ENCODE peak calls at places on chromosome 7, in four cellular contexts. H is HepG2, Z is K562, Q is H1. I is an unnamed sample.

GRCh38 chr7:46723742-46724141 is 802.7 kb upstream of the IGFBP3 start:
- DNase-seq in H (no peak), Z (no peak), Q (no peak), I (no peak)

GRCh38 chr7:36448781-36449379 is 59.2 kb downstream of the ANLN start:
- DNase-seq in H (peak; percentile 30), Z (no peak), Q (no peak), I (peak; percentile 37)

GRCh38 chr7:120218702-120219101 is 54.3 kb upstream of the KCND2 start:
- DNase-seq in H (no peak), Z (no peak), Q (no peak), I (no peak)

GRCh38 chr7:75892634-75893272 is 13.9 kb downstream of the RHBDD2 start:
- DNase-seq in H (no peak), Z (peak; percentile 42), Q (no peak), I (no peak)

GRCh38 chr7:44477063-44477830 is 13.2 kb downstream of the NUDCD3 start:
- DNase-seq in H (peak; percentile 71), Z (peak; percentile 70), Q (peak; percentile 65), I (peak; percentile 73)

GRCh38 chr7:23246540-23246939 is at the start of gene GPNMB:
- DNase-seq in H (no peak), Z (no peak), Q (no peak), I (no peak)

GRCh38 chr7:80047032-80047431 is 87.6 kb upstream of the GNAI1 start:
- DNase-seq in H (no peak), Z (no peak), Q (no peak), I (no peak)

GRCh38 chr7:36600869-36601530 is 123.3 kb downstream of the AOAH start:
- DNase-seq in H (no peak), Z (no peak), Q (peak; percentile 16), I (peak; percentile 3)

GRCh38 chr7:158113321-158114025 is 474.1 kb downstream of the PTPRN2 start:
- DNase-seq in H (no peak), Z (no peak), Q (peak; percentile 16), I (no peak)

GRCh38 chr7:157699357-157700013 is 362.7 kb downstream of the DNAJB6 start:
- DNase-seq in H (no peak), Z (no peak), Q (no peak), I (no peak)

GRCh38 chr7:136134503-136134902 is 157.3 kb upstream of the MTPN start:
- DNase-seq in H (no peak), Z (no peak), Q (no peak), I (no peak)

GRCh38 chr7:138116156-138116555 is 39.9 kb downstream of the AKR1D1 start:
- DNase-seq in H (no peak), Z (no peak), Q (no peak), I (no peak)

GRCh38 chr7:49119706-49120105 is 195.4 kb downstream of the CDC14C start:
- DNase-seq in H (no peak), Z (no peak), Q (no peak), I (no peak)

GRCh38 chr7:147640821-147641220 is 949.7 kb upstream of the C7orf33 start:
- DNase-seq in H (no peak), Z (no peak), Q (no peak), I (no peak)

GRCh38 chr7:114083714-114084113 is 164.9 kb upstream of the PPP1R3A start:
- DNase-seq in H (no peak), Z (no peak), Q (no peak), I (peak; percentile 2)

GRCh38 chr7:75870557-75870956 is 8.3 kb upstream of the RHBDD2 start:
- DNase-seq in H (no peak), Z (no peak), Q (no peak), I (no peak)

GRCh38 chr7:33686001-33686591 is 219.2 kb upstream of the BMPER start:
- DNase-seq in H (no peak), Z (no peak), Q (no peak), I (no peak)

GRCh38 chr7:35260254-35260653 is 6.4 kb upstream of the TBX20 start:
- DNase-seq in H (no peak), Z (no peak), Q (no peak), I (no peak)

GRCh38 chr7:151844080-151844827 is 32.7 kb downstream of the PRKAG2 start:
- DNase-seq in H (peak; percentile 90), Z (no peak), Q (no peak), I (no peak)

GRCh38 chr7:107966701-107967100 is 36.3 kb downstream of the LAMB1 start:
- DNase-seq in H (peak; percentile 90), Z (no peak), Q (no peak), I (no peak)

DNA sequence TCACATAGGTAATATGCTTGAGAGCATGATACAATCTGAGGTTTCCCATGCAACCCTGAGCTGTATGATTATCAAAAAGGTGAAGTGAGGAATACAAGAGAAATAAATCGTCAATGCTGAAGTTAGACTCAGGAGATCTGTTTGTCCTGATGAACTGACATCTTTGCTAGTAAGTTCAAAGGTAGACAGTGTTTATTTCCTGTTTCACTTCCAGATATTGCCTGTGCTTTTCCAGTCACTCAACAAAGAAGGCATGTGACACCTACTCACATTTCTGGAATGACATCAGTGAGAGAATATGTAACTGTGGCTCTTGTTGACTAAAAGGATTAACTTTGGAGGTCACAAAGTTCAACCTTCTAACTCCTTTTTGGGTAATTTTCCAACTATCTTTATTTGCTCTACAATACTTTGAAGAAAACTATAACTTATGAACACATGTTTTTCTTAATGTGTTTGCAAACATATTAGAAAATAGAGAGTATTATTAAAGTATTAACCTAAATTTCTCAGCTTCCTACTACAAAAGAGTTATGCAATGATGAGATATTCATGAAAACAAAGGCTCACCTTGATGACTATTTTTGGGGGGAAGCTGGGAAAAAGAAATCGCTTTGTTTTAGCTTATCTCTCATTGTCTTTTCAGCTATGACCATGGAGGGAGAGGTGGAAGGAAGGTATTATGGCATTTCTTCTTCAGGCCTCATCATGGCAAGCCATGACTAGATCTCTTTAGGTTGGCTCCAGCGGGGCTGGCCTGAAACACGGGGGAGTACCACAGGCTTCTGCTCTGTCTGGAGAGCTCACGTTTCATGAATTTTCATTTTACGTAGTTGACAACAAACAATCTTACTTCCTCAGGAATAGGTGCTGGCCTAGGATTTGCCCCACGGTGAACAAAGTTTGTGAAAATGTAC is 214.7 kb upstream of the SLC26A5 start:
- DNase-seq in H (peak; percentile 100), Z (peak; percentile 32), Q (no peak), I (peak; percentile 79)
- TF ChIP-seq JUN in H (peak; percentile 99), Z (peak; percentile 89), Q (no peak), I (peak; percentile 58)

DNA sequence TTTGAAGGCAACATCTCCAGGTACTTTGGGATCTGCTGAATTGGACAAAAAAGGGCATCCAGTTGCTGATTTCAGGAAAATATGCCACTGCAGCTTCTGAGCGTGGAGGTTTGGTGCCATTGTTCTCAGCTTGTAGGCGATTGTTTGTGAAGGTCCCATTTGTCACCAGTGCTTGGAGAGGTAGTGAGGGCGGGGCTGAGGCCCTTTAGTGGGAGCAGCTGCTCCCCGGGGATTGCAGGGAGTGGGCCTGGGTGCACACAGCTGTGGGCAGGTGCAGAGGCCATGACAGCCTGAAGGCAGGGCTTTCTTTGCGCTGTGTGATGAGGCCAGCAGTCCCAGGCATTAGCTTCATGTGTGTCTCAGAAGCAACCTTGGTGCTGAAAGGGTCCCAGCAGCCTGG is 3.9 kb downstream of the FAM20C start:
- DNase-seq in H (no peak), Z (no peak), Q (no peak), I (no peak)
- H3K27ac ChIP-seq in H (peak overlapping the region; percentile 81), Z (no peak overlapping the region), Q (no peak overlapping the region), I (no peak overlapping the region)

GRCh38 chr7:1210321-1210978 is 22.2 kb upstream of the UNCX start:
- DNase-seq in H (no peak), Z (no peak), Q (no peak), I (no peak)

GRCh38 chr7:1214516-1214915 is 18.2 kb upstream of the UNCX start:
- DNase-seq in H (no peak), Z (no peak), Q (no peak), I (no peak)

GRCh38 chr7:1209097-1209496 is 23.6 kb upstream of the UNCX start:
- DNase-seq in H (no peak), Z (no peak), Q (no peak), I (no peak)

GRCh38 chr7:1211611-1212010 is 21.1 kb upstream of the UNCX start:
- DNase-seq in H (no peak), Z (no peak), Q (no peak), I (no peak)

DNA sequence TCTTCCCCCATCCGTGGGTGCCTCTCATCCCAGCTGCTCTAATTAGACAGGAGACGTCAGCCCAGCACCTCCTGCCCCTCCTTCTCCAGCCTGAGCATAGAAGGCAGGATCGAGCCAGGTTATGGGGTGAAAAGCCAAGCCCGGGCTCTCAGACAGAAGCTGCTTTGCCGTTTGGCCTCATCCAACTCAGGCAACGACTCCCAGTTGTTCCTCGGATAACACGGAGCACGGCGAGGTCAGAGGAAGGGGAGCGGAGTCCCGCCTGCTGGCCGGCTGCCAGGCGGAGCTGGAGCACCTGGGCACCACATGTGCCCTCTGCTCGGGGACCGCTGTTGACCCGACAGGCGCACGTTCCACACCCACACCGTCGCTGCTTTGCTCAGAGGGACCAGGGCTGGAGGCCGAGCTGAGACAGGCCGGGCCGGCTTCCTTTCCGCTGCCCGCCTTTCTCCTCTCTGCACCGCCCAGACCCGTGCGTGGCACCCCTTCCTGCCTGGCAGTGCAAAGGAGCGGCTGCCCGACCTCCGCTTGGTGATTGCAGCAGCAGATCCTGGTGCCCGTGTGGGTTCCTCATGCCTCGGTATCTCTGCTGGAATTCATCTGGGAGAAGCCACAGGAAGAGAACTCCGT is 21.6 kb upstream of the UNCX start:
- DNase-seq in H (no peak), Z (no peak), Q (no peak), I (no peak)
- H2AFZ ChIP-seq in H (no peak overlapping the region), Z (no peak overlapping the region), Q (no peak overlapping the region), I (no peak overlapping the region)

GRCh38 chr7:38385682-38386081 is 112.2 kb upstream of the TARP start:
- DNase-seq in H (no peak), Z (no peak), Q (no peak), I (peak; percentile 88)

GRCh38 chr7:38383281-38383680 is 109.8 kb upstream of the TARP start:
- DNase-seq in H (no peak), Z (no peak), Q (no peak), I (peak; percentile 65)

DNA sequence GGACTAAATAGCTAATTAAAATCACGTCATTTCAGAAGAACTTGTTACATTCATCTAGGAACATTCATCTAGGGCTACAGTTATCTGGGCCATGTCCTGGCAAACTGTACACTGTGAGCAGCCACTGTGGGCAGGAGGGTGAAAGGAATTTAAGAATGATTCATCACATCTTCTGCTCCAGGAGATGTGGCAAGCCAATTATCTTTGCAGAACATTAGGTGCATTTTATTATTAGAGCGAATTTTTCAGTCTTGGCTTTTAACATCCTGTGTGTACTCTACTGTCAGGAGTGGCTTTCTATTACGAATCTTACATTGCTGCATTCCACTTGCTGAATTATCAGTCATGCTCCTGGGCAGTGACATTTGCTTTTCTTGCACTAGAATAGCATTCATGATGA is 109.2 kb upstream of the TARP start:
- DNase-seq in H (no peak), Z (no peak), Q (no peak), I (no peak)
- TF ChIP-seq JUN in H (no peak), Z (no peak), Q (no peak), I (no peak)

DNA sequence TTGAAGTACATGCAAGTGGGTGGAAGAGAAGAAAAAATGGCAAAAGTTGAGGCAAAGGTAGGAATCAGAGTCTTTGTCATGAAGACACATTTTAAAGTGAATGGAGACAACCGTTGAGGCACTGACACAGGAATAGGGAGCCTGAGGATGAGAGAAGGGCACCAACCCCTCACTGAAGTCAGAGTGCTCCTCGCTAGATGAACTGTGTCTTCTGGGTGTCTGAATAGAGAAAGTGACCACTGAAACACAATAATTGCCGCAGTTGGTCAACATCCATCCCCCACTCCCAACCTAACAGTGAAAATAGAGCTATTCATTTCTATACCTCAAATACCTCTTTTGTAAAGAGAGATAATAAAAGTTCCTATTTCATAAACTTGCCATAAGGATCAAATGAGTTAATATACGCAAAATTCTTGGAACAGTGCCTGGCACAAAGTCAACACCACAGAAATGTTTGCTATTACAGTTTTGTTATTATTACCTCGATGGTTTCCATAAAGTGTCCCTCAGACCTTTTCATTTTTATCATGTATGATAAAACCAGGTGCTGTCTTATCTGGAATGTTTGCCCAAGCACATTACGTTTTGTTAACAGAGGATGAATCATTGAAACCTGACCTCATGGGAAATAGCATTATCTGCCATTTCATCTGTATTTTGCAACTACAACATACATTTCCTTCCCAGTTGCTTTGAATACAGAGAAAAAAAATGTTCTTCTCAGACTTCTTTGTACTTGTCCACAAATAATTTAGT is 61.8 kb upstream of the SP4 start:
- DNase-seq in H (peak; percentile 77), Z (no peak), Q (no peak), I (peak; percentile 92)
- H3K27ac ChIP-seq in H (no peak overlapping the region), Z (no peak overlapping the region), Q (no peak overlapping the region), I (peak overlapping the region; percentile 83)

I was measured in endothelial cell of umbilical vein.